ENCODE peak calls at places on chromosome 10, in four cellular contexts. Z is NCI-H1092; G is non-pigmented ciliary epithelial cell; E is CD4-positive, alpha-beta T cell. C is an unnamed sample.

GRCh38 chr10:97709746-97710078 is 3.8 kb upstream of the MARVELD1 start:
- DNase-seq in Z (no peak), G (no peak), E (no peak), C (no peak)

GRCh38 chr10:99633832-99634231 is 13.6 kb upstream of the SLC25A28 start:
- DNase-seq in Z (no peak), G (no peak), E (no peak), C (no peak)

GRCh38 chr10:21754410-21755011 is 220.5 kb downstream of the MLLT10 start:
- DNase-seq in Z (no peak), G (no peak), E (no peak), C (no peak)

GRCh38 chr10:34811968-34812514 is 3.1 kb downstream of the PARD3 start:
- DNase-seq in Z (no peak), G (no peak), E (no peak), C (no peak)

GRCh38 chr10:78594938-78595645 is 473.7 kb upstream of the ZMIZ1 start:
- DNase-seq in Z (peak), G (no peak), E (no peak), C (peak)

GRCh38 chr10:28087675-28088351 is 88.9 kb upstream of the ODAD2 start:
- DNase-seq in Z (no peak), G (peak), E (no peak), C (no peak)

GRCh38 chr10:23694446-23694920 is 255.6 kb downstream of the OTUD1 start:
- DNase-seq in Z (no peak), G (no peak), E (no peak), C (no peak)

GRCh38 chr10:43128958-43129706 is 9.1 kb upstream of the CSGALNACT2 start:
- DNase-seq in Z (no peak), G (peak), E (no peak), C (no peak)

GRCh38 chr10:62528441-62528840 is 154.3 kb downstream of the ZNF365 start:
- DNase-seq in Z (no peak), G (no peak), E (no peak), C (no peak)

GRCh38 chr10:123761666-123762230 is 95.6 kb downstream of the GPR26 start:
- DNase-seq in Z (no peak), G (no peak), E (no peak), C (no peak)

GRCh38 chr10:20834825-20835224 is 62.3 kb downstream of the NEBL start:
- DNase-seq in Z (no peak), G (no peak), E (no peak), C (no peak)

GRCh38 chr10:44864042-44864436 is 47.1 kb upstream of the TMEM72 start:
- DNase-seq in Z (no peak), G (no peak), E (no peak), C (peak)

GRCh38 chr10:62116896-62117295 is 151.7 kb downstream of the RTKN2 start:
- DNase-seq in Z (peak), G (no peak), E (no peak), C (peak)

GRCh38 chr10:26087666-26088065 is 128.9 kb upstream of the GAD2 start:
- DNase-seq in Z (no peak), G (no peak), E (no peak), C (no peak)

GRCh38 chr10:30371954-30372353 is 22.9 kb upstream of the MTPAP start:
- DNase-seq in Z (no peak), G (no peak), E (no peak), C (peak)

GRCh38 chr10:19505320-19506092 is 310.7 kb upstream of the PLXDC2 start:
- DNase-seq in Z (no peak), G (no peak), E (no peak), C (no peak)

GRCh38 chr10:45319702-45320101 is 4.3 kb upstream of the OR13A1 start:
- DNase-seq in Z (no peak), G (no peak), E (no peak), C (no peak)

GRCh38 chr10:44180321-44181154 is 204.4 kb downstream of the CXCL12 start:
- DNase-seq in Z (no peak), G (peak), E (no peak), C (no peak)

GRCh38 chr10:126130291-126130710 is 233.9 kb downstream of the FANK1 start:
- DNase-seq in Z (no peak), G (no peak), E (no peak), C (no peak)

GRCh38 chr10:71788954-71789353 is 15.6 kb upstream of the VSIR start:
- DNase-seq in Z (no peak), G (no peak), E (no peak), C (no peak)

GRCh38 chr10:52879181-52879607 is 106.6 kb upstream of the MBL2 start:
- DNase-seq in Z (no peak), G (peak), E (no peak), C (no peak)

GRCh38 chr10:71608863-71609768 is 110.5 kb downstream of the C10orf105 start:
- DNase-seq in Z (peak), G (no peak), E (peak), C (peak)

GRCh38 chr10:77616766-77617165 is 20.8 kb downstream of the KCNMA1 start:
- DNase-seq in Z (no peak), G (no peak), E (no peak), C (no peak)

GRCh38 chr10:24669285-24669861 is 54.3 kb downstream of the ARHGAP21 start:
- DNase-seq in Z (no peak), G (no peak), E (no peak), C (no peak)

C was measured in DMS153.